ENCODE peak calls at places on chromosome 19, in eight cellular contexts. F is tibial artery, E is esophagus squamous epithelium, L is kidney, R is AG04450, D is neural progenitor cell, Z is omental fat pad, C is body of pancreas. T is an unnamed sample.

GRCh38 chr19:55216461-55217198 is 7.3 kb upstream of the PTPRH start:
- DNase-seq in F (no peak), E (no peak), R (peak; percentile 97), C (peak; percentile 80), L (peak; percentile 87), D (peak; percentile 95), Z (peak; percentile 68), T (peak; percentile 87)

GRCh38 chr19:3699071-3699740 is 1.1 kb downstream of the PIP5K1C start:
- DNase-seq in R (no peak), C (peak; percentile 50), D (peak; percentile 39), E (no peak), L (no peak), F (peak; percentile 83), Z (no peak), T (peak; percentile 62)

GRCh38 chr19:46697142-46697960 is 19.6 kb downstream of the PRKD2 start:
- DNase-seq in C (peak; percentile 85), D (peak; percentile 97), L (peak; percentile 97), R (no peak), E (no peak), F (peak; percentile 93), Z (peak; percentile 64), T (peak; percentile 94)

GRCh38 chr19:55253264-55253663 is 5.6 kb downstream of the PPP6R1 start:
- DNase-seq in R (no peak), C (no peak), Z (no peak), F (no peak), E (no peak), D (no peak), L (no peak), T (no peak)

GRCh38 chr19:46191356-46191755 is 38.2 kb upstream of the IGFL1 start:
- DNase-seq in Z (no peak), D (no peak), R (no peak), E (no peak), C (no peak), F (no peak), L (no peak), T (no peak)

GRCh38 chr19:7917292-7918061 is 2.7 kb upstream of the SNAPC2 start:
- DNase-seq in F (peak; percentile 75), D (peak; percentile 86), Z (no peak), C (peak; percentile 55), E (no peak), R (no peak), L (peak; percentile 83), T (peak; percentile 77)

GRCh38 chr19:13015361-13016231 is 20.3 kb downstream of the NFIX start:
- DNase-seq in Z (no peak), L (no peak), E (no peak), D (peak; percentile 62), F (no peak), C (no peak), R (no peak), T (no peak)

GRCh38 chr19:32532233-32532632 is 48.8 kb upstream of the PDCD5 start:
- DNase-seq in E (no peak), L (no peak), D (no peak), C (no peak), F (no peak), R (no peak), Z (no peak), T (no peak)

GRCh38 chr19:6828306-6828697 is 55.8 kb downstream of the VAV1 start:
- DNase-seq in D (no peak), C (no peak), F (peak; percentile 45), R (no peak), L (no peak), Z (no peak), E (no peak), T (no peak)

GRCh38 chr19:32354345-32354744 is 8.9 kb downstream of the ZNF507 start:
- DNase-seq in Z (no peak), E (no peak), R (no peak), C (no peak), L (no peak), D (no peak), F (no peak), T (no peak)

GRCh38 chr19:22832031-22832762 is at the start of gene ZNF723:
- DNase-seq in D (no peak), L (no peak), R (no peak), E (no peak), Z (no peak), F (no peak), C (no peak), T (no peak)

DNA sequence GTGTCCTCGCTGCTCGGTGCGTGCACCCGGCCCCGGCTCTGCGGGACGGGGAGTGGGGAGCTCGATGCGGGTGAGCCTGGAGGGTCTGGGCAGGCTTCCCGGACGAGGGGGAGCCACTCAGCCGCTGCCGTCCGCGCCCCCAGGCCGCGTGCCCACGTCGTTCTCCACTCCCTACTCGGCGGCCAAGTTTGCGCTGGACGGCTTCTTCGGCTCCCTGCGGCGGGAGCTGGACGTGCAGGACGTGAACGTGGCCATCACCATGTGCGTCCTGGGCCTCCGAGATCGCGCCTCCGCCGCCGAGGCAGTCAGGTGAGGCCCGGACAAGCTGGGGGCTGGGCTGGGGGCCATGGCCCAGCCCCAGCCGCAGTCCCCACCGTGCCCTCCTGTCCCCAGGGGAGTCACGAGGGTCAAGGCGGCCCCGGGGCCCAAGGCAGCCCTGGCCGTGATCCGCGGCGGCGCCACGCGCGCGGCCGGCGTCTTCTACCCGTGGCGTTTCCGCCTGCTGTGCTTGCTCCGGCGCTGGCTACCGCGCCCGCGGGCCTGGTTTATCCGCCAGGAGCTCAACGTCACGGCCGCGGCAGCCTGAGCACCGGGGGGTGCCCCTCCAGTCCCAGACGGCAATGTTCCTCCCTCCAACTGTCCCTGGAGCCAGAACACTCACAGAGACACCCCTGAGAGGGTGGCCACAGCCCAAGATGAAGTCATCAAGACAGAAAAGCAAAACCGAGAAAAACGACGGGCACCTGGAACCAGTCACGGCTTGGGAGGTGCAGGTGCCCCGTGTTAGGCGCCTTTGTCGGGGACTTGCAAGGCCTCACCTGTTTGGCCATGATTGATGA is 2.5 kb upstream of the RPL36 start:
- DNase-seq in L (no peak), C (no peak), D (no peak), E (no peak), F (no peak), Z (no peak), R (no peak), T (no peak)
- TF ChIP-seq CTCF in L (no peak), C (no peak), D (no peak), E (no peak), F (no peak), Z (no peak), R (no peak), T (no peak)

DNA sequence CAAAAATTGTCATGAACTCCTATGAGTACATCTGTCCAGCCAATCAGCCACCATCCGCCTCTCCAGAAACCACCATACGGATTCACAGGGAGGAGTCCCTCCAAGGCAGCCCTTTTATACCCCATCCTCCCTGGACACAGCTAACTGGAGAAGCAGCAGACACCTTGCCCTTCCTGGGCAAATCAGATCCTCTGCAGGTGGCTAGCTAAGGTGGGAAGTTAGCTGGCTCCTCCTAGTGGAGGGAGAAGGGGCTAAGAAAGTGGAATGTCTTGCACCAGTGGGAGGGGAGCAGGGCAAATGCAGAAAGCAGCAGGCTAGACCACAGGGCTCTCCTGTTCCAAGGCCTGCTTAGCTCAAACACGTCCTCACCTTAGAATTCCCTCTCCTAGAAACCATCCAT is 46.2 kb upstream of the UQCRFS1 start:
- DNase-seq in L (no peak), R (no peak), E (no peak), F (no peak), Z (no peak), D (peak; percentile 20), C (no peak), T (no peak)
- TF ChIP-seq CTCF in L (no peak), R (no peak), E (peak; percentile 30), F (no peak), Z (no peak), D (peak; percentile 39), C (no peak), T (peak; percentile 9)

GRCh38 chr19:10565567-10566407 is at the start of gene KRI1:
- DNase-seq in L (peak; percentile 99), R (peak; percentile 93), E (peak; percentile 93), D (peak; percentile 99), C (peak; percentile 99), Z (peak; percentile 90), F (peak; percentile 99), T (peak; percentile 99)
- TF ChIP-seq CTCF in L (peak; percentile 16), R (no peak), E (peak; percentile 77), D (peak; percentile 35), C (peak; percentile 15), Z (peak; percentile 42), F (peak; percentile 13), T (peak; percentile 33)

DNA sequence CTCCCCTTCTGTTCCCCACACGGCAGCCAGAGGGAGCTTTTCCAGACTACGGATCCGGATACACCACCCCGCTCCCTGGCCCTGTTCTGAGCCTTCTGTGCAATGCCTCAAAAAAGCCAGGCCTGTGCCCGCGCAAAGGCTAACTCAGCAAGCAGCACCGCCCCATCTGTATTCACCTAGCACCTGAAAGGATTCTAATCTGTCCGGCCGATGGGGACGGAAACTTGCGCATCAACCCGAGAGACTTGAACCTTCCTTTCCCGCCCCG is 589 bp downstream of the ZBTB45 start:
- DNase-seq in L (peak; percentile 84), R (no peak), F (peak; percentile 79), D (peak; percentile 89), E (no peak), C (peak; percentile 65), Z (peak; percentile 25), T (peak; percentile 68)
- TF ChIP-seq CTCF in L (peak; percentile 60), R (peak; percentile 85), F (no peak), D (peak; percentile 55), E (peak; percentile 77), C (peak; percentile 35), Z (peak; percentile 47), T (peak; percentile 48)

GRCh38 chr19:43766755-43767043 is 11.9 kb upstream of the SMG9 start:
- DNase-seq in L (no peak), E (no peak), Z (no peak), C (no peak), F (no peak), D (no peak), R (no peak), T (no peak)
- TF ChIP-seq CTCF in L (no peak), E (no peak), Z (no peak), C (no peak), F (no peak), D (no peak), R (no peak), T (no peak)

DNA sequence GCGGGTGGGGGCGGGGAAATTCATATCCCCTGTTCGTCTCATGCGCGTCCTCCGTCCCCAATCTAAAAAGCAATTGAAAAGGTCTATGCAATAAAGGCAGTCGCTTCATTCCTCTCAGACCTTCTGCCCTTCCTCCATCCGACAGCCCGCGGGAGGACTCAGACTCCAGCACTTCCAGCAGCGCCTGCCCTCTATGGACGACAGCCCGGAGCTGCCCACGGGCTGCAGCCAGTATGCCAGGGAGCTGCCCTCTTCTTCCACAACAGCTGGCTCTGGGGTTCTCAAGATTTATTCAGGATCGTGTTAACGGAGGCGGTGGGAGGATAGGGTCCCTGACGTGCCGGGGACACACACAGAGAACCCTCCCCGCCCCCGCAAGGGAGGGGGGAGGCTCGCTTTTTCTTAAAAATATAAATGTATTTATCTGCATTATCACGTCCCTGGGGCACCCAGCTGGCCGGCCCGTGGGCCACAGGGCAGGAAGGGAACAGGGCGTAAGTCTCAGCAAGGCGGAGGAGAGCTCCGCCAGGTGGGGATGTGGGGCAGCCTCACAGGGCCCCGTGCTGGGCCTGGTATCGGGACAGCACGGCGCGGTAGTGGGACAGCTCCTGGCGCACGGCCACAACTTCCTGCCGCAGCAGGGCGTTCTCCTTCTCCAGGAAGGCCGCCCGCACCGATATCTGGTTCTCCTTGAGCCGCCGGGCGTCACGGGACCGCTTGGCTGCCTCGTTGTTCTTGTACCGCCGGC is 6.7 kb downstream of the DBP start:
- DNase-seq in Z (no peak), R (no peak), D (peak; percentile 80), F (peak; percentile 81), C (peak; percentile 76), L (peak; percentile 92), E (no peak), T (peak; percentile 84)
- TF ChIP-seq CTCF in Z (no peak), R (peak; percentile 34), D (peak; percentile 33), F (no peak), C (no peak), L (no peak), E (no peak), T (no peak)

T was measured in psoas muscle.